ENCODE peak calls at places on chromosomes 1 and 21, in ten cellular contexts. W, D, A, K, Q, V, X, C, T and J are unnamed samples.

GRCh38 chr1:150516050-150516591 is 569 bp downstream of the FALEC start:
- DNase-seq in W (peak), D (no peak), A (no peak), K (no peak), Q (peak), V (no peak), X (no peak), C (peak), T (no peak), J (no peak)

GRCh38 chr21:15249285-15249993 is 184.6 kb upstream of the NRIP1 start:
- DNase-seq in W (no peak), D (no peak), A (no peak), K (no peak), Q (no peak), V (no peak), X (no peak), C (peak), T (no peak), J (no peak)

GRCh38 chr1:242556276-242556675 is 31.8 kb upstream of the PLD5 start:
- DNase-seq in W (no peak), D (peak), A (no peak), K (no peak), Q (no peak), V (no peak), X (no peak), C (no peak), T (no peak), J (no peak)

GRCh38 chr1:234509457-234510328 is 30.7 kb upstream of the TARBP1 start:
- DNase-seq in W (no peak), D (peak), A (peak), K (peak), Q (no peak), V (no peak), X (peak), C (no peak), T (no peak), J (no peak)

GRCh38 chr1:86064899-86065298 is 91.7 kb downstream of the COL24A1 start:
- DNase-seq in W (no peak), D (no peak), A (no peak), K (no peak), Q (no peak), V (no peak), X (no peak), C (no peak), T (no peak), J (no peak)

GRCh38 chr21:35648512-35648911 is 411.8 kb downstream of the SETD4 start:
- DNase-seq in W (no peak), D (no peak), A (no peak), K (peak), Q (no peak), V (no peak), X (no peak), C (no peak), T (no peak), J (no peak)

GRCh38 chr1:54243022-54243421 is 43.1 kb downstream of the MRPL37 start:
- DNase-seq in W (no peak), D (no peak), A (no peak), K (no peak), Q (no peak), V (no peak), X (no peak), C (no peak), T (no peak), J (no peak)

GRCh38 chr1:30286984-30287839 is 436.2 kb downstream of the MATN1 start:
- DNase-seq in W (no peak), D (no peak), A (no peak), K (no peak), Q (no peak), V (no peak), X (no peak), C (no peak), T (no peak), J (no peak)

GRCh38 chr1:109783436-109783835 is 19.7 kb upstream of the EPS8L3 start:
- DNase-seq in W (peak), D (peak), A (peak), K (peak), Q (peak), V (no peak), X (no peak), C (no peak), T (no peak), J (no peak)

GRCh38 chr1:205926636-205927035 is 16.6 kb downstream of the SLC26A9 start:
- DNase-seq in W (peak), D (no peak), A (no peak), K (no peak), Q (no peak), V (no peak), X (no peak), C (no peak), T (no peak), J (no peak)

GRCh38 chr1:69673301-69673700 is 105.6 kb downstream of the LRRC7 start:
- DNase-seq in W (no peak), D (no peak), A (no peak), K (no peak), Q (no peak), V (no peak), X (peak), C (peak), T (no peak), J (no peak)

GRCh38 chr1:17833661-17834501 is 78.7 kb downstream of the ACTL8 start:
- DNase-seq in W (peak), D (no peak), A (no peak), K (no peak), Q (no peak), V (no peak), X (peak), C (no peak), T (no peak), J (no peak)

GRCh38 chr21:33902349-33902748 is 13.3 kb downstream of the ATP5PO start:
- DNase-seq in W (no peak), D (no peak), A (no peak), K (no peak), Q (no peak), V (no peak), X (no peak), C (no peak), T (no peak), J (no peak)

GRCh38 chr1:230128569-230129269 is 61.7 kb downstream of the GALNT2 start:
- DNase-seq in W (no peak), D (no peak), A (no peak), K (no peak), Q (no peak), V (no peak), X (no peak), C (no peak), T (no peak), J (no peak)

DNA sequence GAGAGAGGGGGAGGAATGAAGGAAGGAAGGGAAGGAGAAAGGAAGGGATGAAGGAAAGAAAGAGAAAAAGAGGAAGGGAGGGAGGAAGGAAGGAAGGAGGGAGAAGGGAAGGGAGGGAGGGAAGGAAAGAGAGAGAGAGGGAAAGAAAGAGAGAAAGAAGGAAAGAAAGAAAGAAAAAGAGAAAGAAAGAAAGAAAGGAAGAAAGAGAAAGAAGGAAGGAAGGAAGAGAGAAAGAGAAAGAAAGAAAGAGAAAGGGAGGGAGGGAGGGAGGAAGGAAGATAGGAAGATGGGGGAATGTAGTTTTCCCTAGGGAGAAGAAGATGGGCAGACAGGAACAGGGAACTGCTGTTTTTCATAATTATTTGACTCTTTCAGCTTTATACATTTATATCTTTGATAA is 115.1 kb upstream of the CXADR start:
- DNase-seq in W (no peak), D (no peak), A (no peak), K (no peak), Q (no peak), V (no peak), X (no peak), C (no peak), T (no peak), J (no peak)
- TF ChIP-seq CTCF in W (no peak), D (no peak), A (no peak), K (no peak), Q (no peak), V (no peak), X (no peak), C (no peak), T (no peak), J (no peak)

DNA sequence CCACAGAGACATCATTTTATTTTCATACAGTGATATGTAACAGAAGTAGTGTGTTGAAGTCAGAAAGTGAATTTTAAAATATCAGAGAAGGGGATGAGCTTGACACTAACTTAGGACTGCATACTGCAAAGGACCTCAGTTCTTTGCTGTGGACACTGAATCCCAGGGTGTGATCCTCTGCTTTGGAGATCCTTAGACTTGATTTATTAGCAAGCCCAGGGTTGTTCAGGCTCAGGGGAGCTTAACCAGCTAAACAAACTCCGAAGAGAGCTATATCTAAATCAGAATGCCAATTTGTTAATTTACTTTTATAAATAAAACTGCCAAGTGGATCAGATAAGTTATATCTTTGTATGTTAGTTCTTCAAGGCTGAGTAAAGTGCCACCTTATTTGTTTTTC is 35.3 kb upstream of the MARK1 start:
- DNase-seq in W (no peak), D (no peak), A (no peak), K (no peak), Q (no peak), V (no peak), X (no peak), C (no peak), T (no peak), J (no peak)
- TF ChIP-seq CTCF in W (no peak), D (no peak), A (no peak), K (no peak), Q (no peak), V (no peak), X (no peak), C (no peak), T (no peak), J (no peak)

DNA sequence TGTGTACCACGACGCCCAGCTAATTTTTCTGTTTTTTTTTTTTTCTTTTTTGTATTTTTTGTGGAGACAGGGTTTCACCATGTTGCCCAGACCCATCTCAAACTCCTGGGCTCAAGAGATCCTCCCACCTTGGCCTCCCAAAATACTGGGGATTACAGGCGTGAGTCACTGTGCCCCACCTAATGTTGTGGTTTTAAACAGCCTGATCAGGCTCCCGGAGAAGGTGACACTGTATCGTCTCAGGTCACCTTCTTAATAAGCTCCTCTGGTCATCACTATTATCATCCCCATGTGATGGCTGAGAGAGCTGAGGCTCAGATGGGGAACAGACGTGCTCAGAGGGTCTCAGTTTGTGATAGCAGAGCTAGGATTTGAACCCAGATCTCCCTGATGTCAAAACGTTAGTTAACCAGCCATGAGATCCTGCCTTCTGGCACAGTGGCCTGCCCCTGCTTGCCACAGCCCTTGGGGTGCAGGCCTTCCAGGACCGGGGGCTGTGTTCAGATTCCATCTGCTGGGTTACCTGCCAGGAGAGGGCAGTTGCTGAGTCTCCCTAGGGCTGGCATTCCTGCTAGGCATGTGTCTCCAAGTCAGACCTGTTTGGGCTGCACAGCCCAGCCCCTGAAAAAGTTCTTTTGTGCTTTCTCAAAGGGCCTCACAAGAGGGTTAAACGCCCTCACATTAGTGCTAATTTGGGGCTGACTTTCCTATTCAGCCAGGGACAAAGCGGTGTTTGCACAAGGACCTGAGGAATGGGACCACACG is 32.7 kb upstream of the GRHL3 start:
- DNase-seq in W (no peak), D (peak), A (no peak), K (no peak), Q (no peak), V (no peak), X (no peak), C (no peak), T (no peak), J (no peak)
- TF ChIP-seq CTCF in W (no peak), D (peak), A (no peak), K (no peak), Q (no peak), V (no peak), X (no peak), C (no peak), T (no peak), J (no peak)

DNA sequence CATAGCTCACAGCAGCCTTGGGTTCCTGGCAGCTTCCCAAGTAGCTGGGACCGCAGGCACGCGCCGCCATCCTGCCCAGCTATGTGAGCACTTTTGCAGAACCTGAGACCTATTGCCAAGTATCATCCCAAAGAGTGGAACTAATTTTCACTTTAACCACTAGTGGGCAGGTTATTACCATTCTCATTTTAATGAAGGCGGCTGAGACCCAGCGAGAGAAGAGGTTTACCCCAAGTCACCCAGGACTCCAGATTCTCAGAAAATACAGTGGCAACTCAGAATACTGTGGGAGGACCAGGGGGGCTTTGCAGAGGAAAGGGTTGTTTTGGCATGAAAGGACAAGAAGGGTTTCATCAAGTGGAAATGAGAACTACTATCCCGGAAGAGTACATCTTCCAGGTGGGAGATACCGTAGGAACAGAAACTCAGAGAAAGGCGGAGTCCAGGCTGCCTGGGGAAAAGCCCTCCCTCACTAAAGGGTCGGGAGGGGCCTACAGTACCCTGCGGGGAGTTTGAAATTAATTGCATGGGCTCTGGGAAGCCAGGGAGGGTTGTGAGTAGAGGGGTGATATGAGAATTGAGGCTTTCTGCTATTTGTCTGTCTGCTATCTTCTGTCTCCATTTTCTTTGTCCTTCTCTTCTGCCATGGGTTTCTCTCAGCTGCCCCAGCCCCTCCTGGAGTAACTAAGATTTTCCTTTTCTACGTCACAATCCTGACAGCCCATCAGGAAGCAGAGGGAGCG is 7.2 kb upstream of the SEMA4A start:
- DNase-seq in W (peak), D (peak), A (peak), K (no peak), Q (no peak), V (no peak), X (peak), C (peak), T (peak), J (peak)
- TF ChIP-seq CTCF in W (peak), D (peak), A (peak), K (peak), Q (peak), V (peak), X (peak), C (peak), T (peak), J (peak)

GRCh38 chr1:84720275-84720780 is 30.1 kb upstream of the SSX2IP start:
- DNase-seq in W (no peak), D (no peak), A (no peak), K (no peak), Q (no peak), V (no peak), X (no peak), C (no peak), T (peak), J (no peak)

GRCh38 chr1:84721152-84721551 is 30.9 kb upstream of the SSX2IP start:
- DNase-seq in W (peak), D (peak), A (no peak), K (no peak), Q (no peak), V (no peak), X (no peak), C (peak), T (no peak), J (no peak)

GRCh38 chr1:84726593-84727275 is 36.5 kb upstream of the SSX2IP start:
- DNase-seq in W (no peak), D (peak), A (no peak), K (no peak), Q (no peak), V (no peak), X (no peak), C (peak), T (no peak), J (no peak)

GRCh38 chr1:84722794-84723193 is 32.5 kb upstream of the SSX2IP start:
- DNase-seq in W (no peak), D (no peak), A (no peak), K (no peak), Q (no peak), V (no peak), X (no peak), C (no peak), T (no peak), J (no peak)

GRCh38 chr1:84724128-84724860 is 34.0 kb upstream of the SSX2IP start:
- DNase-seq in W (peak), D (no peak), A (peak), K (peak), Q (no peak), V (no peak), X (peak), C (no peak), T (peak), J (no peak)
- TF ChIP-seq CTCF in W (no peak), D (peak), A (peak), K (peak), Q (peak), V (peak), X (peak), C (peak), T (peak), J (no peak)

DNA sequence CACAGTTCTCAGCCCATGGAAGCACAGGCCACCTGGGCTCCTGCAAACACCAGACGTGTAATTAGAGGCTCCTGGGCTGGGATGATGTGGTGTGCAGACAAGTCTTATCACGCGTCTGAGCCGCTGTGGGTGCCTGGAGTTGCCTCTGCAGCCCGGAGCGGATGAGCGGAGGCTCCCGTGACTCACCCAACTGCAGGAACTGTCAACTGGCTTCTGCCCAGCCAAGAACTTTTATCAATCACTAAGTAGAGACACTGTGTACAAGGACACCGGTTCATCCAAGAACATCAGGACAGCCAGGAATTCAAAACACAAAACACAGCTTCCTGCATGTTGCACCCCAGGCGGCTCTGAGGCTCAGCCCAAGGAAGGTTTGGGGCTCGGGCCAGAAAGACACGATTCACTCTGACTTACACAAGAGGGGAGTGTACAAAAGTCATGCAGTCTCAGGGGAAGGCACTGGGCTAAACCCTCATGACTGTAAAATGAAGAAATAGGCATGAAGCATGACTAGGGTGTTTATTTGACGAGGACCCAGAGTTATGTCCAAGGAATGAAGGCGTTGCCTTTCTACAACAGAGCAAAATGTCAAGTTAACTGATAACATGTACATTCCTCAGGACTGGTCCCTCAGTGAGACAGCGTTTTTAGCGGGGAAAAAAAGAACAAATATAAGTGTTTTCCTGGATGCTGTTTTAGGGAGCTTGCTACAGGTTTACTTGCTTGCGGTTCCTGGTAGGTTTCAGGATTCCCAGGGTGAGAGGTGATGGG is 21.1 kb downstream of the ERRFI1 start:
- DNase-seq in W (peak), D (peak), A (peak), K (peak), Q (peak), V (no peak), X (peak), C (peak), T (peak), J (peak)
- TF ChIP-seq CTCF in W (no peak), D (no peak), A (no peak), K (no peak), Q (no peak), V (no peak), X (no peak), C (no peak), T (no peak), J (no peak)